ENCODE peak calls at places on chromosome 2, in six cellular contexts. H is fibroblast of the aortic adventitia, T is tibial artery, E is gastrocnemius medialis, W is WERI-Rb-1, I is GM23248. G is an unnamed sample.

GRCh38 chr2:60652822-60653315 is 99.4 kb upstream of the BCL11A start:
- DNase-seq in H (no peak), T (no peak), E (no peak), W (no peak), I (no peak), G (no peak)

GRCh38 chr2:220393717-220394116 is 766.3 kb downstream of the SLC4A3 start:
- DNase-seq in H (no peak), T (no peak), E (no peak), W (no peak), I (no peak), G (no peak)

GRCh38 chr2:167187910-167188595 is 299.8 kb downstream of the XIRP2 start:
- DNase-seq in H (peak; percentile 67), T (no peak), E (no peak), W (no peak), I (no peak), G (no peak)

GRCh38 chr2:225100856-225101294 is 58.6 kb upstream of the DOCK10 start:
- DNase-seq in H (peak; percentile 94), T (no peak), E (no peak), W (no peak), I (peak; percentile 95), G (no peak)

GRCh38 chr2:188518391-188518790 is 226.7 kb downstream of the GULP1 start:
- DNase-seq in H (peak; percentile 73), T (no peak), E (no peak), W (no peak), I (peak; percentile 47), G (no peak)

GRCh38 chr2:66153941-66154340 is 281.0 kb upstream of the MEIS1 start:
- DNase-seq in H (no peak), T (no peak), E (no peak), W (no peak), I (no peak), G (no peak)

GRCh38 chr2:238060096-238060541 is 682 bp upstream of the SCLY start:
- DNase-seq in H (peak; percentile 30), T (no peak), E (no peak), W (peak; percentile 46), I (no peak), G (no peak)

GRCh38 chr2:9752441-9753275 is 90.6 kb upstream of the TAF1B start:
- DNase-seq in H (peak; percentile 78), T (no peak), E (no peak), W (no peak), I (peak; percentile 96), G (no peak)

GRCh38 chr2:15511686-15512085 is 49.4 kb downstream of the NBAS start:
- DNase-seq in H (no peak), T (no peak), E (no peak), W (no peak), I (no peak), G (no peak)

GRCh38 chr2:216774180-216774579 is 78.8 kb upstream of the IGFBP5 start:
- DNase-seq in H (no peak), T (no peak), E (no peak), W (no peak), I (no peak), G (no peak)
- H3K4me3 ChIP-seq in H (no peak overlapping the region), T (no peak overlapping the region), E (no peak overlapping the region), W (no peak overlapping the region), I (no peak overlapping the region), G (peak overlapping the region; percentile 37)

DNA sequence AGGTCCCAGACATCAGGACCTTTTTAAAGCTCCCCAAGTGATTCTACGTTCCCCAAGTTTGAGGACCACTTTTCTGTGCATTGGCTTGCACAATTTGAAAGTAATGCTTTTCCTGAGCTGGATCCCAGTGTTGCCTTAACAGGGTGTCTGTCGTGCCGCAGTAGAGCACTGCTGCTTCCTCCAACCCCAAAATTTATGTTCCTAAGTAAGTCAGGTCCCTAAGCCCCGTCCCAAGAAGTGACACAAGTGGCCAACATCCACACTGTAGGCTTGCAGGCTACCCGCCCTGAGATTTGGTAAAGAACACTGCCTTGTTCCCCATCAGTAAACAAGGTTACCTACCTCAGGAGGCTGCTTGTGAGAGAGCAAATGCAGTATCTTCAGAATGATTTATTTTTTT is 2.0 kb downstream of the SFT2D3 start:
- DNase-seq in H (no peak), T (no peak), E (no peak), W (no peak), I (no peak), G (no peak)
- H3K4me3 ChIP-seq in H (no peak overlapping the region), T (no peak overlapping the region), E (peak overlapping the region; percentile 60), W (no peak overlapping the region), I (no peak overlapping the region), G (peak overlapping the region; percentile 82)

GRCh38 chr2:223053431-223054192 is 1.6 kb downstream of the KCNE4 start:
- DNase-seq in H (peak; percentile 62), T (no peak), E (no peak), W (no peak), I (no peak), G (no peak)
- H3K4me3 ChIP-seq in H (peak overlapping the region; percentile 80), T (peak overlapping the region; percentile 73), E (peak overlapping the region; percentile 44), W (no peak overlapping the region), I (peak overlapping the region; percentile 43), G (peak overlapping the region; percentile 59)

GRCh38 chr2:47214990-47215389 is 59.9 kb upstream of the STPG4 start:
- DNase-seq in H (no peak), T (no peak), E (no peak), W (no peak), I (no peak), G (no peak)
- H3K4me3 ChIP-seq in H (no peak overlapping the region), T (no peak overlapping the region), E (no peak overlapping the region), W (no peak overlapping the region), I (no peak overlapping the region), G (no peak overlapping the region)

G was measured in psoas muscle.